ENCODE peak calls at places on chromosomes 1 and 21, in eight cellular contexts. E, J, C, S, A, Y, N and M are unnamed samples.

GRCh38 chr21:33901421-33902288 is 13.9 kb downstream of the ATP5PO start:
- DNase-seq in A (no peak), N (peak), E (peak), C (no peak), S (peak), Y (peak), J (peak), M (peak)

GRCh38 chr1:36536727-36537126 is 54.0 kb upstream of the CSF3R start:
- DNase-seq in S (no peak), N (no peak), E (no peak), C (no peak), Y (no peak), J (no peak), A (no peak), M (no peak)

GRCh38 chr1:20885121-20885520 is 98.0 kb upstream of the HP1BP3 start:
- DNase-seq in A (no peak), J (peak), N (no peak), Y (no peak), E (no peak), S (no peak), C (no peak), M (peak)

GRCh38 chr1:89035080-89035479 is 12.4 kb upstream of the GBP3 start:
- DNase-seq in A (no peak), Y (no peak), E (no peak), J (no peak), N (no peak), S (no peak), C (no peak), M (no peak)

GRCh38 chr1:80218112-80218511 is 1211.6 kb upstream of the ADGRL4 start:
- DNase-seq in E (peak), A (no peak), Y (peak), S (no peak), C (no peak), N (peak), J (peak), M (peak)

GRCh38 chr1:56526571-56527174 is 52.7 kb downstream of the PLPP3 start:
- DNase-seq in N (no peak), J (peak), C (no peak), A (no peak), S (peak), Y (no peak), E (no peak), M (no peak)

GRCh38 chr1:47713960-47714359 is 276.1 kb downstream of the FOXD2 start:
- DNase-seq in S (no peak), A (no peak), N (no peak), E (no peak), C (no peak), Y (no peak), J (no peak), M (no peak)

GRCh38 chr1:39275836-39276507 is 71.5 kb downstream of the MACF1 start:
- DNase-seq in S (no peak), N (peak), Y (no peak), E (no peak), A (no peak), J (no peak), C (no peak), M (no peak)

GRCh38 chr1:159949123-159949522 is 3.7 kb upstream of the IGSF9 start:
- DNase-seq in S (no peak), A (no peak), Y (no peak), C (peak), N (no peak), E (no peak), J (no peak), M (no peak)

GRCh38 chr21:38623552-38623951 is 125.3 kb upstream of the ERG start:
- DNase-seq in C (no peak), J (no peak), A (no peak), S (no peak), Y (no peak), N (no peak), E (no peak), M (no peak)

GRCh38 chr1:91831132-91831930 is 54.6 kb downstream of the TGFBR3 start:
- DNase-seq in A (no peak), N (no peak), E (peak), S (no peak), J (peak), Y (no peak), C (peak), M (peak)

GRCh38 chr1:200372095-200372884 is 37.5 kb downstream of the ZNF281 start:
- DNase-seq in N (peak), S (no peak), E (peak), A (no peak), C (no peak), J (peak), Y (no peak), M (peak)

GRCh38 chr1:178500091-178500770 is 3.5 kb upstream of the CLEC20A start:
- DNase-seq in C (no peak), A (peak), Y (no peak), J (no peak), N (no peak), E (no peak), S (no peak), M (no peak)

DNA sequence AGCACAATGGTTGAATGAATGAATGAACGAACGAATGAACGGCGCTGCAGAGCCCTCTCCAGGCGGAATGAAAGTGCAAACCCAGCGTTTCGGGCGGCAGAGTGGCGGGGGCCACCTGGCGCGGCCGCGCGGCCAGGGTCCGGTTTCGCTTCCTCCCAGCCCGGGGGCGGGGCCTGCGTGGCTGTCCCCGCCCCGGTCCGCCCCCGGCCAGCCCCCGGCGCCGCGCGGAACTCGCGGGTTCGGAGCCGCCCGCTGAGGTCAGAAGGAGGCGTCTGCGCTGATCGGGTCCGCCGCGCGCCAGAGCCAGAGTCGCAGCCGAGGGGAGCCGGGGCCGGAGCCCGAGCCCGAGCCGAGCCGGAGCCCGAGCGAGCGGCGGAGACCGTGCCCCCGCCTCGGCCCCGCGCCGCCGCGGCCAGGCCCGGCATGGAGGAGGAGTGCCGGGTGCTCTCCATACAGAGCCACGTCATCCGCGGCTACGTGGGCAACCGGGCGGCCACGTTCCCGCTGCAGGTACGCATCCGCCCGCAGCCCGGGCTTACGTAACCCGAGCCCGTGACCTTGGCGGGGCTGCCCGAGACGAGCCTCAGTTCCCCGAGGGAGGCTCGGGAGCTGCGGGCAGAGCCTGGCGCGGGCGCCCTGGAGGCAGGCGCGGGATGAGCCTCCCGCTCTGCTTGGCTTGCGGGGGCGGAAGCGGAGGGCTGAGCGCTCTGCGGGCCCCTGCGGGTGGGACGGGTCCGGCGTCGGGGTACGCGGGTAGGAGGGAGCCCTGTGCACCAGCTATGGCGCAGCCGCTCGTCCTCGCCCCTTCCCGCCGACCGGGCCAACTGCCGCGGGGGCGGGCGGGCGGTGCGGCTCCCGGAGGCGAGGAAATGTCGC is at the start of gene PDXK:
- DNase-seq in S (peak), N (peak), J (peak), A (peak), Y (peak), E (peak), C (peak), M (peak)
- TF ChIP-seq CTCF in S (peak), N (peak), J (no peak), A (no peak), Y (peak), E (no peak), C (no peak), M (no peak)

GRCh38 chr1:205975387-205975998 is 27.7 kb downstream of the RAB7B start:
- DNase-seq in J (no peak), S (peak), Y (peak), N (no peak), A (no peak), E (no peak), C (no peak), M (no peak)

GRCh38 chr1:205978676-205979075 is 24.5 kb downstream of the RAB7B start:
- DNase-seq in J (no peak), Y (no peak), S (no peak), N (no peak), E (no peak), C (no peak), A (no peak), M (no peak)

GRCh38 chr1:205976036-205976435 is 27.2 kb downstream of the RAB7B start:
- DNase-seq in S (no peak), N (no peak), J (no peak), Y (no peak), A (no peak), C (no peak), E (no peak), M (no peak)

GRCh38 chr1:205977348-205978014 is 25.7 kb downstream of the RAB7B start:
- DNase-seq in C (peak), J (peak), E (peak), A (no peak), S (peak), Y (peak), N (peak), M (peak)

DNA sequence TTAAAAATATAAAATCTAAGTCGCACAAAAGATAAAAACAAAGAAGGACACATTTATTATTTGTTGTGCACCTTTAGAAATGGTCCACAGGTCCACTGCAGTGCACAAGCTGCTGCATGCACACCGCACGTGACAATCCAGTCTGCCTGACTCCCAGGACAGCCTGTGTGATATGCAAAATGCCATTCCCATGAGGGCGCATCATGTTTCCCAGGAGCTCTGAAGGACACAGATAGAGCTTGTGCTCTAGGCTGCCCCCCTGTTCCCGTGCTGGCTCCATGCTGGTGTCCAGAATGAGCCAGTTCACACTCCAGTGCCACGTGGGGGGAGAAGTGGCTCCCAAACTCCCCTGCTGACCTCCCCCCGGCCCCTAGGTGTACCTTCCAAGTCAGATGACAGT is 26.5 kb downstream of the RAB7B start:
- DNase-seq in C (no peak), J (peak), N (no peak), A (no peak), E (peak), S (peak), Y (no peak), M (peak)
- TF ChIP-seq CTCF in C (no peak), J (no peak), N (no peak), A (no peak), E (peak), S (peak), Y (no peak), M (no peak)

GRCh38 chr1:157403608-157404007 is 148.7 kb downstream of the FCRL5 start:
- DNase-seq in S (no peak), Y (no peak), A (no peak), N (no peak), E (no peak), C (peak), J (no peak), M (no peak)

GRCh38 chr1:157403203-157403602 is 149.1 kb downstream of the FCRL5 start:
- DNase-seq in E (no peak), A (no peak), Y (no peak), S (no peak), J (no peak), N (peak), C (peak), M (no peak)

GRCh38 chr1:157399343-157399983 is 152.9 kb downstream of the FCRL5 start:
- DNase-seq in J (no peak), A (no peak), S (no peak), C (no peak), E (peak), Y (no peak), N (no peak), M (no peak)

GRCh38 chr1:157400766-157401165 is 151.5 kb downstream of the FCRL5 start:
- DNase-seq in N (no peak), Y (no peak), J (no peak), C (no peak), E (no peak), S (no peak), A (no peak), M (no peak)

DNA sequence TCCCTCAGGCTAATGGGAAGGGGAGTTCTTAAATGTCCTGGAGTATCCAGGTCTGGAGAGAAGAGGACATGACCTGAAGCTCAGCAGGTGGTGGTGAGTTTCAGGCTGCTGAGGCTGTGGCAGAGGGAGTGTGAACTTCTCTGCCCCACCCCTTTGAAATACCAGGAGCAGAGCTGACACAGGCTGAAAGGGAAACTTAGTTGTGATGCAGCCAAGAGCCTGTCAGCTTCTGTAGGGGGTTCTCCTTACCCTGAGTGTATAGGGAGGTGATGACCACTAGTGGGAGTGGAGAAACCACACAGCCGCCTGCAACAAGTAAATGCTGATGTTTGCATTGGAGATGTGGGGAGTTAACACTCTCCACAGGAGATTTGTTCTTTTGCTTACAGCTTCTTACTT is 152.3 kb downstream of the FCRL5 start:
- DNase-seq in Y (no peak), J (no peak), C (no peak), S (no peak), A (no peak), N (no peak), E (no peak), M (peak)
- TF ChIP-seq CTCF in Y (no peak), J (no peak), C (no peak), S (no peak), A (no peak), N (no peak), E (no peak), M (no peak)

GRCh38 chr1:22208265-22208972 is 65.5 kb upstream of the WNT4 start:
- DNase-seq in N (no peak), Y (peak), J (no peak), C (no peak), A (no peak), S (peak), E (no peak), M (no peak)
- TF ChIP-seq CTCF in N (peak), Y (no peak), J (peak), C (no peak), A (no peak), S (no peak), E (peak), M (no peak)

GRCh38 chr1:109281680-109282496 is 1.1 kb downstream of the PSRC1 start:
- DNase-seq in N (no peak), A (no peak), C (no peak), E (peak), Y (no peak), S (no peak), J (no peak), M (peak)

GRCh38 chr1:109282497-109282951 is 421 bp downstream of the PSRC1 start:
- DNase-seq in J (no peak), N (no peak), E (no peak), Y (no peak), A (no peak), S (no peak), C (peak), M (no peak)

GRCh38 chr1:109283748-109284600 is 1.0 kb upstream of the PSRC1 start:
- DNase-seq in S (no peak), J (no peak), C (no peak), E (peak), N (no peak), A (no peak), Y (no peak), M (no peak)

GRCh38 chr1:109280768-109281356 is 2.1 kb downstream of the PSRC1 start:
- DNase-seq in Y (no peak), S (no peak), A (no peak), C (no peak), N (no peak), E (no peak), J (no peak), M (no peak)

GRCh38 chr1:109282952-109283747 is at the start of gene PSRC1:
- DNase-seq in C (peak), J (peak), S (peak), Y (peak), N (peak), E (peak), A (peak), M (peak)
- TF ChIP-seq CTCF in C (peak), J (peak), S (peak), Y (peak), N (peak), E (peak), A (peak), M (peak)